ENCODE peak calls at places on chromosomes 1 and 21, in six cellular contexts. Z is bronchial epithelial cell, C is endothelial cell of umbilical vein, R is GM06990, V is neural progenitor cell, S is transverse colon. O is an unnamed sample.

GRCh38 chr1:160144921-160145320 is 6.5 kb upstream of the ATP1A4 start:
- DNase-seq in Z (no peak), C (no peak), R (no peak), V (peak), S (no peak), O (no peak)

GRCh38 chr21:25568230-25568629 is 39.1 kb downstream of the MRPL39 start:
- DNase-seq in Z (no peak), C (peak), R (no peak), V (peak), S (peak), O (no peak)

GRCh38 chr1:218886472-218886871 is 287.2 kb upstream of the LYPLAL1 start:
- DNase-seq in Z (no peak), C (peak), R (no peak), V (no peak), S (no peak), O (no peak)

GRCh38 chr1:229287257-229287656 is 16.3 kb downstream of the RAB4A start:
- DNase-seq in Z (peak), C (no peak), R (no peak), V (no peak), S (no peak), O (no peak)

GRCh38 chr21:44365251-44365966 is 12.0 kb downstream of the TRPM2 start:
- DNase-seq in Z (no peak), C (no peak), R (no peak), V (no peak), S (no peak), O (no peak)

GRCh38 chr1:231395996-231396385 is 26.1 kb downstream of the EGLN1 start:
- DNase-seq in Z (no peak), C (no peak), R (no peak), V (no peak), S (no peak), O (no peak)

GRCh38 chr1:223227486-223228196 is 84.6 kb upstream of the TLR5 start:
- DNase-seq in Z (no peak), C (no peak), R (no peak), V (no peak), S (no peak), O (no peak)

GRCh38 chr1:155022136-155022926 is 11.2 kb downstream of the DCST2 start:
- DNase-seq in Z (peak), C (no peak), R (no peak), V (no peak), S (no peak), O (no peak)

GRCh38 chr21:32001390-32001789 is 128.6 kb downstream of the HUNK start:
- DNase-seq in Z (no peak), C (no peak), R (no peak), V (no peak), S (no peak), O (no peak)

GRCh38 chr1:107076846-107077245 is 20.4 kb downstream of the PRMT6 start:
- DNase-seq in Z (peak), C (no peak), R (no peak), V (peak), S (no peak), O (no peak)

GRCh38 chr1:114093624-114094302 is 59.9 kb downstream of the SYT6 start:
- DNase-seq in Z (peak), C (no peak), R (no peak), V (peak), S (no peak), O (peak)

GRCh38 chr21:46404306-46404705 is 54.4 kb upstream of the DIP2A start:
- DNase-seq in Z (no peak), C (no peak), R (no peak), V (no peak), S (no peak), O (no peak)

GRCh38 chr1:11955221-11955620 is 20.7 kb downstream of the PLOD1 start:
- DNase-seq in Z (no peak), C (no peak), R (no peak), V (no peak), S (no peak), O (no peak)

GRCh38 chr1:247337250-247337746 is 5.6 kb upstream of the ZNF496 start:
- DNase-seq in Z (no peak), C (no peak), R (no peak), V (no peak), S (no peak), O (no peak)

GRCh38 chr1:57079454-57080157 is 113.8 kb upstream of the C8B start:
- DNase-seq in Z (peak), C (no peak), R (no peak), V (no peak), S (no peak), O (no peak)

GRCh38 chr21:44089001-44089911 is 17.9 kb upstream of the PWP2 start:
- DNase-seq in Z (no peak), C (no peak), R (no peak), V (no peak), S (peak), O (no peak)

GRCh38 chr1:37471345-37472231 is 2.8 kb upstream of the ZC3H12A start:
- DNase-seq in Z (peak), C (peak), R (no peak), V (peak), S (peak), O (no peak)
- H3K4me3 ChIP-seq in Z (no peak), C (no peak), R (no peak), V (no peak), S (peak), O (peak)

GRCh38 chr1:167052389-167052788 is 37.8 kb downstream of the GPA33 start:
- DNase-seq in Z (peak), C (no peak), R (no peak), V (peak), S (no peak), O (no peak)
- TF ChIP-seq CTCF in Z (peak), C (peak), R (peak), V (peak), S (peak), O (peak)

GRCh38 chr1:37998913-37999433 is 6.3 kb downstream of the FHL3 start:
- DNase-seq in Z (no peak), C (no peak), R (no peak), V (no peak), S (no peak), O (no peak)
- H3K4me3 ChIP-seq in Z (no peak), C (no peak), R (no peak), V (no peak), S (no peak), O (no peak)

GRCh38 chr1:90835661-90836344 is 118.7 kb upstream of the BARHL2 start:
- DNase-seq in Z (no peak), C (no peak), R (no peak), V (peak), S (no peak), O (no peak)
- TF ChIP-seq CTCF in Z (no peak), C (no peak), R (no peak), V (no peak), S (no peak), O (no peak)